ENCODE peak calls at places on chromosomes 6 and 20, in five cellular contexts. K is A549, P is H1, Y is K562, E is WTC11. L is an unnamed sample.

GRCh38 chr6:166997768-166998255 is 1.4 kb upstream of the CEP43 start:
- DNase-seq in K (peak; percentile 79), P (peak; percentile 70), Y (peak; percentile 65), E (peak; percentile 68), L (peak; percentile 62)

GRCh38 chr6:158040051-158040803 is 58.6 kb downstream of the SYNJ2 start:
- DNase-seq in K (peak; percentile 95), P (no peak), Y (peak; percentile 95), E (no peak), L (peak; percentile 83)

GRCh38 chr6:54057068-54057467 is 54.2 kb upstream of the MLIP start:
- DNase-seq in K (no peak), P (no peak), Y (no peak), E (no peak), L (no peak)

GRCh38 chr20:43840382-43841070 is 74.1 kb upstream of the TOX2 start:
- DNase-seq in K (peak; percentile 40), P (peak; percentile 57), Y (peak; percentile 20), E (peak; percentile 52), L (peak; percentile 12)

GRCh38 chr6:40955181-40955550 is 83.9 kb downstream of the UNC5CL start:
- DNase-seq in K (no peak), P (no peak), Y (no peak), E (no peak), L (no peak)

GRCh38 chr6:166678426-166678825 is 51.4 kb upstream of the RPS6KA2 start:
- DNase-seq in K (peak; percentile 75), P (no peak), Y (no peak), E (no peak), L (peak; percentile 54)

GRCh38 chr6:125670586-125670985 is 78.8 kb upstream of the HEY2 start:
- DNase-seq in K (peak; percentile 2), P (no peak), Y (no peak), E (peak; percentile 51), L (no peak)

GRCh38 chr20:38134427-38135281 is 30.4 kb downstream of the TGM2 start:
- DNase-seq in K (no peak), P (no peak), Y (peak; percentile 59), E (peak; percentile 6), L (no peak)

GRCh38 chr20:53480913-53481312 is 112.7 kb downstream of the ZNF217 start:
- DNase-seq in K (no peak), P (no peak), Y (no peak), E (no peak), L (no peak)

GRCh38 chr6:112180095-112180820 is 74.1 kb downstream of the LAMA4 start:
- DNase-seq in K (peak; percentile 81), P (no peak), Y (peak; percentile 39), E (no peak), L (peak; percentile 74)

GRCh38 chr20:36532388-36532787 is 8.9 kb upstream of the MYL9 start:
- DNase-seq in K (no peak), P (no peak), Y (no peak), E (no peak), L (no peak)

GRCh38 chr6:157107915-157108651 is 215.2 kb downstream of the TMEM242 start:
- DNase-seq in K (peak; percentile 75), P (no peak), Y (peak; percentile 65), E (no peak), L (no peak)

GRCh38 chr20:33131949-33132822 is 35.8 kb upstream of the BPIFA2 start:
- DNase-seq in K (no peak), P (no peak), Y (no peak), E (peak; percentile 22), L (no peak)

DNA sequence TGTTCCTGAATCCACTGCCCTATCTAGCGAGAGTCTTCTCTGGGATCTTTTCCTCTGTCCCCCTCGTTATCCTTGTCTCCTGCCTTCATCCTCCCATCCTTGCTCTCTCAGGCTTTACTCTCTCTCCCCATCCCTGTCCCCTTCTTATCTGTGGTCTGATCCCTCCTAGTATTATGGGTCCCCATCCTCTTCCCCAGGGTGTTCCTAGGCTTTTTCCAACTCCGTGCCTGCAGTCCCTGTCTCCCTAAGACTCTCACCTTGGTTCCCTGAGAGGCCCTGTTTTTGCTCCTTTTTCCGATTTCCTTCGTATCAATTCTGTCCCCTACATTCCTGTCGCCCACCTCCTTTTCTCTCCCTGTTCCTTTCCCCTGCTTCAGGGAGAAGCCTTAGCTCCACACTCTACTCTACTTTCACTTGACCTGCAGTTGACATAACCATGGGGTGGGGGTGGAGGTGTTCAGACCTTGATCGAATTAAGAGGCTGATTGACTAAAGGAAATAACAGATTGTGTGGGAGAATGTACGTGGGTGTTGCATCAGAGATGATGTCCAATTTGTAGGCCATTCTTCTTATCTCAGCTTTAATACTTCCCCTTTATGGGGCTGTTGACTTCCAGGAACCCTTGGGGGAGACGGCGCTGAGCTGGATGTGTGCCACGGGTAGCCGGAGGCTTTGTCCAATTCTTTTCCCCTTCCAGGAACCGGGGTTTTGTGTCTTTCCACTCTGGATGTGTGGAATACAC is 905 bp downstream of the PPARD start:
- DNase-seq in K (no peak), P (no peak), Y (no peak), E (no peak), L (no peak)
- TF ChIP-seq MAX in K (no peak), P (no peak), Y (no peak), E (no peak), L (no peak)

DNA sequence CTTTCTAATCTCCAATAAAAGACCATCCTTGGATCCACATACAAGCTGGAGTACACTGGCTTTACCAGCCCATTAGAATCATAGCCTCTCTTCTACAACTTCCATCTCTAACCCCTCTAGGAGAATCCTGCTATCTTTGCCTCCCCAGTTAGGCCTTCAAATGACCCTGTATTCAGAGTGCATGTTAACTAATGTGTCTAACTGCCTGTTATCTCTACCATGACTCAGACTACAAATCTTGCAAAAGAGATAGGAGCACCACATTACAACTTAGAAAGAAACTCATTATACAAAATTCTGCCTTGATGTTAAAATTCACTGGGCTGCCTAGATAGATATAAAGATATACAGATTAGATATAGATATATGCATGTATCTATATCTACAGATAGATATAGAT is 28.2 kb downstream of the GPR63 start:
- DNase-seq in K (no peak), P (no peak), Y (peak; percentile 49), E (no peak), L (no peak)
- TF ChIP-seq MAX in K (no peak), P (no peak), Y (no peak), E (no peak), L (no peak)

GRCh38 chr6:137268911-137269310 is 49.7 kb upstream of the IFNGR1 start:
- DNase-seq in K (no peak), P (no peak), Y (no peak), E (no peak), L (no peak)

GRCh38 chr6:137265574-137265973 is 46.4 kb upstream of the IFNGR1 start:
- DNase-seq in K (no peak), P (no peak), Y (no peak), E (no peak), L (no peak)

GRCh38 chr6:137269347-137269746 is 50.2 kb upstream of the IFNGR1 start:
- DNase-seq in K (no peak), P (no peak), Y (no peak), E (no peak), L (no peak)

GRCh38 chr6:137264308-137265075 is 45.3 kb upstream of the IFNGR1 start:
- DNase-seq in K (no peak), P (no peak), Y (no peak), E (no peak), L (no peak)

DNA sequence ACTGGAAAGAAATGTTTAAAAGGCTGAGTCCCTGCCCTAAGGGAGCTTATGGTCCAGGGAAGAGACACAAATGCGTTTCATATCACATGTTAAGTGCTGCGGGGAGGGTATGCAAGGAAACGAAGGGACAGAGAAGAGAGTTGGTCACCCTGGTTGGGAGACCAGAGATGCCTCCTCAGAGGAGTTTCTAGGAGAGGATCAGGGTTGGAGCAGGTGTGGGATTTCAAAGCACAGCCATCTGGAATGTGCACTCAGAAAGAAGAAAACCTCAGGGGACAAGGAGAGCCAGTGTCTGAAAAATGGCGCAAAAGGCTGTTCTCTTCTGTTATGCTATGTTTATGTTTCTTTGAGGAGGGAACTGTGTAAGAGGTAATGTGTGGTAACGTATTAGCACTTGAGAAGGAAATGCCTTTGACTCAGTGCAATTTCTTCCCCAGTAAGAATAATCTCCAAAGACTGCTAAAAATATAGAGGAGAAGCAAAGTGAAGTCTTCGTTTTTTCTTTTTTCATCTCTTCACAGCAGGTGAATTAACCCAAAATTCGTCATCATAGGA is 46.9 kb upstream of the IFNGR1 start:
- DNase-seq in K (no peak), P (no peak), Y (no peak), E (no peak), L (no peak)
- TF ChIP-seq MAX in K (no peak), P (no peak), Y (no peak), E (no peak), L (no peak)

GRCh38 chr6:14717307-14717706 is 528.6 kb upstream of the JARID2 start:
- DNase-seq in K (no peak), P (no peak), Y (no peak), E (no peak), L (no peak)
- TF ChIP-seq MAX in K (no peak), P (no peak), Y (no peak), E (no peak), L (no peak)

DNA sequence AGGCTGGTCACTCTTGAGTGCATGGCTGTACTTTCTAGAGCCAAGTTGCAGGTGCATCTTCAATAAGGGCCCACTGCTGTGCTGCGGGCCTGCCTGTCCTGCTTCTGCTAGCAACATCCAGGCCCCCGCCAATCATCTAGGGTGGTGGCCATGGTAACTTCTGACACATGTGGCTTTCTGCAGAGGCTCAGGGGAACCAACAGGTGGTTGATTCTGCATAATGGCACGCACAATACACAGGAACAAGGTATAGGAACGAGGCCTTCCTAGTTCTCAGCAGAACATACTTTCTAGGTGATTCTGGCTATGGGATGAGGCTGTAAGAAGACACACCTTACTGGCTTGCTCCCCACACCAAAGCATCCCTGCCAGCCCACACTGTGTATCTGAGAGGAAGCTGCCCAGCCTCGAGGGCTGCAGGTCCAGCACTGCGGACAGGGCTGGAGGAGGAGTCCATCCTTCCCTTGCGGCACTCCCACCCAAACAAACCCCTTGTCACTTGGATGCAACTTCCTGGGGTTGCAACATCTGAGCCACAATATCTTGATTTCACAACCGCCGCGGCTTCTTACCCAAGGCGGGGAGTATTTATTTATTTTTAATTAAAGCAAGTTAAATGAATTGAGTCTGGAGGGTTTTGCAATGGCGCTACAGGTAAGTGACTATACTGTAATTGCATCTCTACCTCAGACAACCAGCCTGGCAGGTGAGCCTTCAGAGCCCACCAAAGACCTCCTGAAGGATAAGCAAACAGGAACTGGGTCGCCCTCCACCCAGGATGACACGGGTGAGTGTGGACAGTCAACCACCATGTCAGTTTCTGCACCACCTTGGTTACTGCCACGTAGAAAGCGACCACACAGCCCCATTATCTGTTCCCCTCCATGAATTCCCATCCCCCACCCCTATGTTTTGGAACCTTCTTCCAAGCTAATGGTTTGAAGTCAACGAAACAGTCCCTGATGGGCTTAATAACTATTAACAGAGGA is 49.6 kb downstream of the SULF2 start:
- DNase-seq in K (no peak), P (no peak), Y (no peak), E (no peak), L (no peak)
- TF ChIP-seq MAX in K (no peak), P (no peak), Y (no peak), E (no peak), L (no peak)

L was measured in HCT116.